ENCODE peak calls at places on chromosomes 11 and 22, in nine cellular contexts. One of them, this sample, is unnamed.

GRCh38 chr22:48931452-48931851 is 896.2 kb downstream of the BRD1 start:
- DNase-seq in heart right ventricle: no peak
- DNase-seq in CD4-positive, alpha-beta memory T cell: no peak
- DNase-seq in cardiac muscle cell: no peak
- DNase-seq in lower lobe of right lung: no peak
- DNase-seq in fibroblast of lung: no peak
- DNase-seq in mammary epithelial cell: no peak
- DNase-seq in substantia nigra: no peak
- DNase-seq in GM23248: no peak
- DNase-seq in this sample: no peak

GRCh38 chr11:42012261-42012660 is 552.8 kb upstream of the LRRC4C start:
- DNase-seq in cardiac muscle cell: no peak
- DNase-seq in heart right ventricle: no peak
- DNase-seq in mammary epithelial cell: no peak
- DNase-seq in fibroblast of lung: no peak
- DNase-seq in lower lobe of right lung: no peak
- DNase-seq in CD4-positive, alpha-beta memory T cell: no peak
- DNase-seq in substantia nigra: no peak
- DNase-seq in GM23248: no peak
- DNase-seq in this sample: no peak

GRCh38 chr11:78438298-78438975 is 20.8 kb upstream of the GAB2 start:
- DNase-seq in CD4-positive, alpha-beta memory T cell: no peak
- DNase-seq in heart right ventricle: no peak
- DNase-seq in mammary epithelial cell: no peak
- DNase-seq in GM23248: no peak
- DNase-seq in substantia nigra: no peak
- DNase-seq in fibroblast of lung: no peak
- DNase-seq in lower lobe of right lung: no peak
- DNase-seq in cardiac muscle cell: no peak
- DNase-seq in this sample: no peak

GRCh38 chr22:48141301-48141700 is 1378.9 kb downstream of the TBC1D22A start:
- DNase-seq in heart right ventricle: no peak
- DNase-seq in substantia nigra: no peak
- DNase-seq in lower lobe of right lung: no peak
- DNase-seq in mammary epithelial cell: no peak
- DNase-seq in cardiac muscle cell: no peak
- DNase-seq in fibroblast of lung: no peak
- DNase-seq in CD4-positive, alpha-beta memory T cell: no peak
- DNase-seq in GM23248: no peak
- DNase-seq in this sample: no peak

GRCh38 chr11:16841984-16842383 is 103.5 kb downstream of the C11orf58 start:
- DNase-seq in cardiac muscle cell: no peak
- DNase-seq in CD4-positive, alpha-beta memory T cell: no peak
- DNase-seq in GM23248: no peak
- DNase-seq in fibroblast of lung: no peak
- DNase-seq in lower lobe of right lung: no peak
- DNase-seq in substantia nigra: no peak
- DNase-seq in heart right ventricle: no peak
- DNase-seq in mammary epithelial cell: no peak
- DNase-seq in this sample: no peak

GRCh38 chr11:3198815-3199214 is 19.8 kb downstream of the MRGPRG start:
- DNase-seq in lower lobe of right lung: no peak
- DNase-seq in CD4-positive, alpha-beta memory T cell: no peak
- DNase-seq in substantia nigra: no peak
- DNase-seq in cardiac muscle cell: no peak
- DNase-seq in GM23248: no peak
- DNase-seq in fibroblast of lung: no peak
- DNase-seq in mammary epithelial cell: no peak
- DNase-seq in heart right ventricle: no peak
- DNase-seq in this sample: no peak

GRCh38 chr11:68596231-68596630 is 88.1 kb upstream of the GAL start:
- DNase-seq in lower lobe of right lung: no peak
- DNase-seq in heart right ventricle: no peak
- DNase-seq in fibroblast of lung: no peak
- DNase-seq in cardiac muscle cell: no peak
- DNase-seq in GM23248: no peak
- DNase-seq in CD4-positive, alpha-beta memory T cell: no peak
- DNase-seq in substantia nigra: no peak
- DNase-seq in mammary epithelial cell: no peak
- DNase-seq in this sample: no peak

GRCh38 chr22:29328566-29329500 is 13.3 kb upstream of the RASL10A start:
- DNase-seq in GM23248: peak; percentile 25
- DNase-seq in substantia nigra: no peak
- DNase-seq in lower lobe of right lung: no peak
- DNase-seq in fibroblast of lung: no peak
- DNase-seq in mammary epithelial cell: no peak
- DNase-seq in cardiac muscle cell: no peak
- DNase-seq in heart right ventricle: no peak
- DNase-seq in CD4-positive, alpha-beta memory T cell: no peak
- DNase-seq in this sample: no peak

GRCh38 chr11:11157201-11157600 is 195.8 kb downstream of the CSNK2A3 start:
- DNase-seq in CD4-positive, alpha-beta memory T cell: peak; percentile 60
- DNase-seq in lower lobe of right lung: no peak
- DNase-seq in heart right ventricle: no peak
- DNase-seq in mammary epithelial cell: no peak
- DNase-seq in GM23248: peak; percentile 67
- DNase-seq in substantia nigra: no peak
- DNase-seq in fibroblast of lung: peak; percentile 22
- DNase-seq in cardiac muscle cell: peak; percentile 35
- DNase-seq in this sample: peak; percentile 38

GRCh38 chr22:27317156-27317555 is 484.4 kb downstream of the MN1 start:
- DNase-seq in substantia nigra: no peak
- DNase-seq in GM23248: no peak
- DNase-seq in CD4-positive, alpha-beta memory T cell: no peak
- DNase-seq in fibroblast of lung: no peak
- DNase-seq in lower lobe of right lung: no peak
- DNase-seq in mammary epithelial cell: no peak
- DNase-seq in cardiac muscle cell: peak; percentile 56
- DNase-seq in heart right ventricle: no peak
- DNase-seq in this sample: no peak

GRCh38 chr11:5043385-5043784 is 2.9 kb upstream of the OR52J3 start:
- DNase-seq in heart right ventricle: no peak
- DNase-seq in substantia nigra: no peak
- DNase-seq in CD4-positive, alpha-beta memory T cell: no peak
- DNase-seq in mammary epithelial cell: peak; percentile 63
- DNase-seq in fibroblast of lung: no peak
- DNase-seq in GM23248: peak; percentile 48
- DNase-seq in cardiac muscle cell: peak; percentile 7
- DNase-seq in lower lobe of right lung: no peak
- DNase-seq in this sample: no peak

GRCh38 chr11:38553033-38553432 is 1955.0 kb upstream of the RAG2 start:
- DNase-seq in fibroblast of lung: peak; percentile 66
- DNase-seq in heart right ventricle: no peak
- DNase-seq in lower lobe of right lung: no peak
- DNase-seq in substantia nigra: no peak
- DNase-seq in CD4-positive, alpha-beta memory T cell: no peak
- DNase-seq in GM23248: no peak
- DNase-seq in cardiac muscle cell: no peak
- DNase-seq in mammary epithelial cell: no peak
- DNase-seq in this sample: no peak

GRCh38 chr22:46171940-46172339 is 21.6 kb downstream of the PPARA start:
- DNase-seq in lower lobe of right lung: no peak
- DNase-seq in CD4-positive, alpha-beta memory T cell: no peak
- DNase-seq in GM23248: peak; percentile 91
- DNase-seq in mammary epithelial cell: peak; percentile 92
- DNase-seq in fibroblast of lung: peak; percentile 51
- DNase-seq in substantia nigra: no peak
- DNase-seq in cardiac muscle cell: peak; percentile 78
- DNase-seq in heart right ventricle: no peak
- DNase-seq in this sample: no peak
- H3K27ac ChIP-seq in lower lobe of right lung: no peak overlapping the region
- H3K27ac ChIP-seq in CD4-positive, alpha-beta memory T cell: no peak overlapping the region
- H3K27ac ChIP-seq in GM23248: peak overlapping the region; percentile 52
- H3K27ac ChIP-seq in mammary epithelial cell: no peak overlapping the region
- H3K27ac ChIP-seq in fibroblast of lung: peak overlapping the region; percentile 58
- H3K27ac ChIP-seq in substantia nigra: no peak overlapping the region
- H3K27ac ChIP-seq in cardiac muscle cell: no peak overlapping the region
- H3K27ac ChIP-seq in heart right ventricle: no peak overlapping the region
- H3K27ac ChIP-seq in this sample: no peak overlapping the region

GRCh38 chr11:14907411-14908213 is 15.6 kb upstream of the CYP2R1 start:
- DNase-seq in heart right ventricle: peak; percentile 83
- DNase-seq in GM23248: peak; percentile 69
- DNase-seq in cardiac muscle cell: peak; percentile 68
- DNase-seq in mammary epithelial cell: peak; percentile 27
- DNase-seq in substantia nigra: peak; percentile 69
- DNase-seq in fibroblast of lung: peak; percentile 53
- DNase-seq in lower lobe of right lung: peak; percentile 90
- DNase-seq in CD4-positive, alpha-beta memory T cell: peak; percentile 74
- DNase-seq in this sample: peak; percentile 81
- H3K27ac ChIP-seq in heart right ventricle: no peak overlapping the region
- H3K27ac ChIP-seq in GM23248: no peak overlapping the region
- H3K27ac ChIP-seq in cardiac muscle cell: no peak overlapping the region
- H3K27ac ChIP-seq in mammary epithelial cell: no peak overlapping the region
- H3K27ac ChIP-seq in substantia nigra: no peak overlapping the region
- H3K27ac ChIP-seq in fibroblast of lung: no peak overlapping the region
- H3K27ac ChIP-seq in lower lobe of right lung: no peak overlapping the region
- H3K27ac ChIP-seq in CD4-positive, alpha-beta memory T cell: no peak overlapping the region
- H3K27ac ChIP-seq in this sample: no peak overlapping the region

DNA sequence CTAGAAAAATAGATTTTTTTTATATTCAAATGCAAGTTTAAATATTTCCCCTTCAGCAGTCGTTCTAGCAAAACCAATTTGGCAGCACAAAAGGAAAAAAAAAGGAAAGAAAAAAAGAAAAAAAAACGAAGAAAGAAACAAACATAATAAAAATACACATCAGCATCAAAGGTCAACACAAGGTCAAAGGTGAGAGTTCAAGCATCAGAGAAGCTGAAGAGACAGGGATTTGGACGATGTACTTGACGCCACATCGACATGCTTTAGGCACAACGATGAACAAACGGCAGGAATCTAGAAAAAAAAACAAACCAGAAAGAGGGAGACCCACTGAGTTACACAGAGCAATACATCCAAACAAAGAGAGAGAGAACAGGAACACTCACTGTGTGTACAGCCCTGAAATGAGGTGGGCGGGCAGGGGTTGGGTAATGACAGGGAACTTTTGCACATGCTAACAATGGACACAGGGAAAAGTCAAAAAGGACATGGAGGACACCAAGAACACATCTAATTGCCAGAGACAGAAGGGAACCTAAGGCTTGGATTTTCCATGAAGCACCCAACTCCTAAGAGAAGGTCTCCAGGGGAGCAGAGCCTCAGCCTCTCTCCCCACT is 19.8 kb upstream of the RAPSN start:
- DNase-seq in CD4-positive, alpha-beta memory T cell: no peak
- DNase-seq in substantia nigra: no peak
- DNase-seq in cardiac muscle cell: no peak
- DNase-seq in GM23248: peak; percentile 35
- DNase-seq in fibroblast of lung: peak; percentile 5
- DNase-seq in mammary epithelial cell: no peak
- DNase-seq in lower lobe of right lung: no peak
- DNase-seq in heart right ventricle: no peak
- DNase-seq in this sample: no peak
- H3K27ac ChIP-seq in CD4-positive, alpha-beta memory T cell: no peak overlapping the region
- H3K27ac ChIP-seq in substantia nigra: no peak overlapping the region
- H3K27ac ChIP-seq in cardiac muscle cell: peak overlapping the region; percentile 24
- H3K27ac ChIP-seq in GM23248: no peak overlapping the region
- H3K27ac ChIP-seq in fibroblast of lung: no peak overlapping the region
- H3K27ac ChIP-seq in mammary epithelial cell: no peak overlapping the region
- H3K27ac ChIP-seq in lower lobe of right lung: no peak overlapping the region
- H3K27ac ChIP-seq in heart right ventricle: no peak overlapping the region
- H3K27ac ChIP-seq in this sample: no peak overlapping the region

DNA sequence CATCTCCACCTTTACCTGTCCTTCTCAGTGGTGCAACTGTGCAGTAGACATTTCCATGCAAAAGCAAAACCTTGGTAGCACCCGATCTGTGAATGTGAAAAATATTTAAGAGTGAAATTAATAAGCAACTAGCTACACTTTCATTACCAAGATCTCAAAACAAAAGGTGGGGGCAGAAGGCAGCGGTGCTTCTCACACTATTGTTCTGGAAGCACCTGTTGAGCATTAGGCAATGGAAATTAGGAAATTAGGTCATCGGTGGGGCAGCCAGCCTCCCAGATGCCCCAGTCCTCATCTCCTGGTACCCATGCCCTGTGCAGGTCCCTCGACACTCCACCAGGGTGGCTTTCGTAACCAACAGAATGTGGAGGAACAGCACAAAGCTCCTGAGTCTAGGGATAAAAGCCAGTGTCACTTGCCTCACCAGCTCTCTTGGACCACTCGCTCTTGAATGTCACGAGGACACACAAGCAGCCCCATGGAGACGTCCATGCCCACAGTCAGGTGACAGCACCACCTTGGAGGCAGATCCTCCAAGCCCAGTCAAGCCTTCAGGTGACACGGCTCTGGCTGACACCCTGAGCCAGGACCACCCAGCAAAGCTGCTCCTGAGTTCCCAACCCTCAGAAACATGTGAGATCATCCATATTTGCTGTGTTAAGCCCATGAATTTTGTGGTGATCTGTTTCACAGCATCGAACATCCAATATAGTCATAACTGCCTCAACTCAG is 3.3 kb downstream of the LTO1 start:
- DNase-seq in GM23248: no peak
- DNase-seq in substantia nigra: no peak
- DNase-seq in fibroblast of lung: no peak
- DNase-seq in mammary epithelial cell: no peak
- DNase-seq in heart right ventricle: no peak
- DNase-seq in cardiac muscle cell: no peak
- DNase-seq in CD4-positive, alpha-beta memory T cell: no peak
- DNase-seq in lower lobe of right lung: no peak
- DNase-seq in this sample: no peak
- H3K27ac ChIP-seq in GM23248: no peak overlapping the region
- H3K27ac ChIP-seq in substantia nigra: no peak overlapping the region
- H3K27ac ChIP-seq in fibroblast of lung: no peak overlapping the region
- H3K27ac ChIP-seq in mammary epithelial cell: no peak overlapping the region
- H3K27ac ChIP-seq in heart right ventricle: no peak overlapping the region
- H3K27ac ChIP-seq in cardiac muscle cell: no peak overlapping the region
- H3K27ac ChIP-seq in CD4-positive, alpha-beta memory T cell: no peak overlapping the region
- H3K27ac ChIP-seq in lower lobe of right lung: no peak overlapping the region
- H3K27ac ChIP-seq in this sample: no peak overlapping the region

DNA sequence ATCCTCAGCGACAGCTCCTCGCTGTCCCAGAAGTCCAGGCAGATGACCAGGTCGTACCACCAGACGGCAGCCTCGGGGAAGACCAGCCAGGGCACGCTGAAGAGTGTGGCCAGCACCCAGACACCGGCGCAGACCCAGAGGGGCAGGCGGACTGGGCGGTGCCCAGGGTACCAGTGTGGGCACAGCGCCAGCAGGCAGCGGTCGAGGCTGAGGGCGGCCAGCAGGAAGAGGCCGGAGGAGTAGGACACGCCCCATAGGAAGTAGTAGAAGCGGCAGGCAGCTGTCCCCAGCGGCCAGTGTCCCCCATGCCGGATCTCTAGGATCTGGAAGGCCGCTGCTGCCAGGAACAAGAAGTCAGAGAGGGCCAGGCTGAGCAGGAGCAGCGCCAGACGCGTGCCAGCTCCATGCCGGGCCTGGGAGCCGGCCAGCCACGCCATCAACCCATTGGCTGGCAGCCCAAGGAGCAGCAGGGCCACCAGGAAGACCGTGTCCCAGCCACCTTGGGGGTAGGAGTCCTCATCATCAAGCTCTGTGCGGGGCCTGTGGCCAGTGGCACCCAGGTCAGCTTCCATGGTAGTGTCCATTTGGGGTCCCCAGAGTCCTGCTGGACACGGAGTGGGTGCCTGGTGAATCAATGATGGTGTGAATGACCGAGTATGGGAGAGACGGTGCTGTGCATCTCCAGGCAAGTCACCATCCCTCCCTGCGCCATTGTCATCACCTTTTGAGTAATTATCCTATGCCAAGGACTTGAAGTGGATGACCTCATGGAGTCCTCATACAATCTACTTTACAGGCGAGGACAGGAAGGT is at the start of gene GPR152:
- DNase-seq in fibroblast of lung: no peak
- DNase-seq in heart right ventricle: no peak
- DNase-seq in CD4-positive, alpha-beta memory T cell: no peak
- DNase-seq in cardiac muscle cell: no peak
- DNase-seq in lower lobe of right lung: no peak
- DNase-seq in mammary epithelial cell: no peak
- DNase-seq in substantia nigra: no peak
- DNase-seq in GM23248: no peak
- DNase-seq in this sample: peak; percentile 55
- H3K27ac ChIP-seq in fibroblast of lung: no peak within 1 kb of the TSS
- H3K27ac ChIP-seq in heart right ventricle: no peak within 1 kb of the TSS
- H3K27ac ChIP-seq in CD4-positive, alpha-beta memory T cell: no peak within 1 kb of the TSS
- H3K27ac ChIP-seq in cardiac muscle cell: no peak within 1 kb of the TSS
- H3K27ac ChIP-seq in lower lobe of right lung: peak within 1 kb of the TSS; percentile 67
- H3K27ac ChIP-seq in mammary epithelial cell: no peak within 1 kb of the TSS
- H3K27ac ChIP-seq in substantia nigra: no peak within 1 kb of the TSS
- H3K27ac ChIP-seq in GM23248: no peak within 1 kb of the TSS
- H3K27ac ChIP-seq in this sample: no peak within 1 kb of the TSS

This sample was measured in body of pancreas.